ENCODE peak calls at places on chromosomes 4 and X, in ten cellular contexts. B is upper lobe of left lung, F is uterus, P is ovary, W is H54, V is esophagus squamous epithelium, O is GM12891, U is H1, Y is tibial nerve, Q is thyroid gland. C is an unnamed sample.

GRCh38 chrX:149830192-149830873 is 48.6 kb downstream of the MAGEA9 start:
- DNase-seq in B (no peak), F (no peak), P (peak), W (no peak), V (no peak), O (no peak), U (peak), Y (no peak), Q (peak), C (no peak)

GRCh38 chr4:159764343-159764952 is 661.6 kb downstream of the RAPGEF2 start:
- DNase-seq in B (no peak), F (no peak), P (no peak), W (no peak), V (no peak), O (peak), U (peak), Y (no peak), Q (no peak), C (peak)

GRCh38 chr4:89899157-89899556 is 4.5 kb downstream of the MMRN1 start:
- DNase-seq in B (no peak), F (no peak), P (no peak), W (no peak), V (no peak), O (no peak), U (no peak), Y (no peak), Q (no peak), C (no peak)

GRCh38 chrX:69961365-69962072 is 88.2 kb downstream of the AWAT2 start:
- DNase-seq in B (no peak), F (no peak), P (no peak), W (no peak), V (no peak), O (no peak), U (no peak), Y (no peak), Q (no peak), C (no peak)

GRCh38 chr4:5976921-5977320 is 41.3 kb downstream of the C4orf50 start:
- DNase-seq in B (no peak), F (no peak), P (no peak), W (no peak), V (no peak), O (no peak), U (no peak), Y (no peak), Q (no peak), C (no peak)

GRCh38 chr4:106875340-106875739 is 160.8 kb downstream of the DKK2 start:
- DNase-seq in B (no peak), F (no peak), P (no peak), W (no peak), V (no peak), O (no peak), U (peak), Y (no peak), Q (no peak), C (no peak)

GRCh38 chr4:107213410-107213809 is 177.3 kb upstream of the DKK2 start:
- DNase-seq in B (no peak), F (no peak), P (no peak), W (no peak), V (no peak), O (no peak), U (no peak), Y (no peak), Q (no peak), C (no peak)

GRCh38 chrX:74636749-74637314 is 22.4 kb upstream of the RLIM start:
- DNase-seq in B (no peak), F (no peak), P (no peak), W (no peak), V (no peak), O (no peak), U (no peak), Y (no peak), Q (no peak), C (no peak)

GRCh38 chr4:100790838-100791615 is 273.2 kb upstream of the EMCN start:
- DNase-seq in B (no peak), F (no peak), P (no peak), W (no peak), V (no peak), O (no peak), U (no peak), Y (no peak), Q (no peak), C (no peak)

GRCh38 chr4:39037491-39037825 is 5.2 kb upstream of the TMEM156 start:
- DNase-seq in B (no peak), F (no peak), P (no peak), W (no peak), V (no peak), O (no peak), U (no peak), Y (no peak), Q (no peak), C (no peak)

GRCh38 chr4:110364911-110365520 is 110.9 kb upstream of the ENPEP start:
- DNase-seq in B (no peak), F (peak), P (no peak), W (no peak), V (no peak), O (no peak), U (no peak), Y (no peak), Q (no peak), C (no peak)

GRCh38 chrX:16002185-16002584 is 121.2 kb upstream of the GRPR start:
- DNase-seq in B (no peak), F (no peak), P (no peak), W (no peak), V (no peak), O (no peak), U (no peak), Y (no peak), Q (no peak), C (no peak)

GRCh38 chr4:137253949-137254348 is 278.3 kb downstream of the PCDH18 start:
- DNase-seq in B (no peak), F (no peak), P (no peak), W (no peak), V (no peak), O (no peak), U (no peak), Y (no peak), Q (no peak), C (no peak)

GRCh38 chrX:38126179-38126578 is 94.5 kb downstream of the SRPX start:
- DNase-seq in B (no peak), F (no peak), P (no peak), W (no peak), V (no peak), O (no peak), U (no peak), Y (no peak), Q (no peak), C (no peak)

DNA sequence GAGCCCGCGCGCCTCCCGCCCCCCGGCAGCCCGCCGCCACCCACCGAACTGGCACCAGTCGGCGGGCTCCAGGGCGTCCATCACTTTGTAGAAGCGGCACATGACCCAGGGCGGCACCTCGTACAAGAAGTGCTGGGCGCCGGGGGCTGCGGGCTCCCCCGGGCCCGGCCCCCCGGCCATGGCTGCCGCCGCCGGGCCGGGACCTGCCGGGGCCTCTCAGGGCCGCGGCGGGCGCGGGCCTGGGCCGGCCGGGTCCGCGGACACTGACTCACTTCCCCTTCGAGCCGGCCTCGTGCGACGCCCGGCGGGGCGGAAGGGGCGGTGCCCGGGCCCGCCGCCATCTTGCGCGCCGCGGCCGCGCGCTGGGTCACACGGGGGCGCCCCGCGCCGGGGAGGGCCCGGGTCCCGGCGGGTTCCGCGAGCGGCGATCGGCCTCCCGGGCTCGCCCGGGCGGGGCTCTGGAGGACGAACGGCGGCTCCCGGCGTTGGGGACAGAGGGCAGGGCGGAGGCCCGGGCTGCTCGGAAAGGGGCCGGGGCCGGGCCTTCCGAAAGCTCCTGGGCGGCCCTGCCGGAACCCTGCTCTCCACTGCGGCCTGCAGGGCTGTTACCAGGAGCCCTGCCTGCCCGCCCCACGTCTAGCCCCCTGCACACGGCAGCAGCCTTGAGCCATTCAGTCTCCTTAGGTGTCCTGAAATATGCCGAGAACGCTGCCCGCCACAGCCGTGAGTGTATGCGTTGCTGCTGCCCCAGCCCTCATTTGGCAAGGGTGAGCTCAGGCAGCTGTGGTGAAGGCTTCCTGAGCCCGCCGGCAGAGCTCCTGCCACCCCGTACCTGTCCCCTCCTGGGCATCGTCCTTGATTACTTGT is at the start of gene IRAK1:
- DNase-seq in B (peak), F (peak), P (peak), W (peak), V (no peak), O (peak), U (peak), Y (peak), Q (peak), C (peak)
- TF ChIP-seq POLR2A in B (no peak), F (peak), P (no peak), W (peak), V (peak), O (no peak), U (no peak), Y (peak), Q (no peak), C (peak)

GRCh38 chrX:11792461-11793421 is 34.7 kb downstream of the MSL3 start:
- DNase-seq in B (peak), F (no peak), P (no peak), W (no peak), V (no peak), O (no peak), U (no peak), Y (no peak), Q (peak), C (peak)

GRCh38 chrX:11791090-11791489 is 33.1 kb downstream of the MSL3 start:
- DNase-seq in B (no peak), F (no peak), P (no peak), W (no peak), V (no peak), O (no peak), U (no peak), Y (no peak), Q (no peak), C (no peak)

GRCh38 chrX:11793734-11794133 is 35.7 kb downstream of the MSL3 start:
- DNase-seq in B (no peak), F (no peak), P (no peak), W (no peak), V (no peak), O (no peak), U (no peak), Y (no peak), Q (no peak), C (no peak)

GRCh38 chrX:11789809-11790208 is 31.8 kb downstream of the MSL3 start:
- DNase-seq in B (no peak), F (no peak), P (no peak), W (no peak), V (no peak), O (no peak), U (no peak), Y (no peak), Q (no peak), C (no peak)

GRCh38 chrX:11791537-11791936 is 33.5 kb downstream of the MSL3 start:
- DNase-seq in B (no peak), F (no peak), P (no peak), W (no peak), V (no peak), O (no peak), U (no peak), Y (no peak), Q (no peak), C (no peak)
- TF ChIP-seq POLR2A in B (no peak), F (no peak), P (no peak), W (no peak), V (no peak), O (no peak), U (no peak), Y (no peak), Q (no peak), C (no peak)

DNA sequence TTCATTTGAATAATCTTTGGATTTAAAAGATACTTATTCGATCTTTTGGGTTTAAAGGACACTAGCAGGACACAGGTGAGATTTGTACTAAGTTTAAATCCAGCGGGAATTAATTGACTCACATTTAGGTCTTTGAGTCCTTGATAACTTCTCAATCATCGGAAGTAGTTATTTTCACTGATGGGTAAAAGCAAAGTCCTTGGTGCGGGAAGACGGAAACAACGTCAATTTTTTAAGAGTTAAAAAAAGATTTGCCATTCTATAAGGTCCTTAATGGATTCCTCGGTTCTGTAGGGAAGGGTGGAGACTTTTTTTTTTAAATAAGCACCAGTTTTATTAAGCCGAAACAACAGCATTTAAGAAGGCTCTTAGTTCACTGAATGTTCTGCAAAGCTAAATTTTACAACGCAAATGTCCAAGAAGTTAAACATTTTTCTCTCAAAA is 2.9 kb downstream of the TMSB4X start:
- DNase-seq in B (no peak), F (no peak), P (no peak), W (no peak), V (no peak), O (no peak), U (no peak), Y (no peak), Q (no peak), C (no peak)
- TF ChIP-seq POLR2A in B (no peak), F (no peak), P (no peak), W (no peak), V (no peak), O (no peak), U (peak), Y (no peak), Q (no peak), C (no peak)

GRCh38 chrX:48800574-48801280 is 1.1 kb upstream of the HDAC6 start:
- DNase-seq in B (no peak), F (no peak), P (no peak), W (no peak), V (no peak), O (no peak), U (no peak), Y (no peak), Q (no peak), C (peak)
- TF ChIP-seq POLR2A in B (no peak), F (no peak), P (no peak), W (no peak), V (no peak), O (no peak), U (no peak), Y (no peak), Q (no peak), C (no peak)

DNA sequence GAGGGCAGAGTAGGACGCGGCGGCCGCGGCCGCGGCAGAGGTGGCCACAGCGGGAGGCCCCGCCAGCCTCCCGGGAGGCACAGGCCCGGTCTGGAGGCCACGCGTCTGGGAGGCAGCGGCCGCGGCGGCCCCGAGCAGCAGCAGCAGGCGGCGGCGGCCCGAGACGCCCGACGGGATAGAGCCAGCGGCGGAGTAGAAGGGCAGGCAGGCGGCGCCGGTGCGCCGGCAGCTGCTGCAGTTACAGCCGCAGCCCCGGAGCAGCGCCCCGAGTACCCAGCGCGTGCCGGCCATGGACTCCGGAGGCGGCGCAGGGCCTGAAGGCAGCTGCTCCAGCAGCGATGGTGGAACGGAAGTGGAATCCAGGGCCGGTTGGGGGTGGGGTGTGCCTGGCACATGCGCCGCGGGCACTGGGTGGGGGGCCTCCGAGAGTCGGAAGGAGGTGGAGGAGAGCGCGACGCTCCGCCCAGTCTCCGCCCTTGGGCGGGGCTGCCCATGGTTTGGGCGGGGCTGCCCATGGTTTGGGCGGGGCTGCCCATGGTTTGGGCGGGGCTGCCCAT is at the start of gene GRSF1:
- DNase-seq in B (peak), F (peak), P (peak), W (peak), V (peak), O (peak), U (peak), Y (peak), Q (peak), C (peak)
- TF ChIP-seq POLR2A in B (peak), F (peak), P (peak), W (peak), V (peak), O (peak), U (peak), Y (peak), Q (no peak), C (peak)

GRCh38 chrX:118117069-118117405 is 427 bp upstream of the KLHL13 start:
- DNase-seq in B (no peak), F (no peak), P (no peak), W (peak), V (no peak), O (peak), U (no peak), Y (peak), Q (no peak), C (no peak)

GRCh38 chrX:118115948-118116307 is 682 bp downstream of the KLHL13 start:
- DNase-seq in B (no peak), F (no peak), P (no peak), W (no peak), V (no peak), O (no peak), U (no peak), Y (no peak), Q (no peak), C (no peak)

DNA sequence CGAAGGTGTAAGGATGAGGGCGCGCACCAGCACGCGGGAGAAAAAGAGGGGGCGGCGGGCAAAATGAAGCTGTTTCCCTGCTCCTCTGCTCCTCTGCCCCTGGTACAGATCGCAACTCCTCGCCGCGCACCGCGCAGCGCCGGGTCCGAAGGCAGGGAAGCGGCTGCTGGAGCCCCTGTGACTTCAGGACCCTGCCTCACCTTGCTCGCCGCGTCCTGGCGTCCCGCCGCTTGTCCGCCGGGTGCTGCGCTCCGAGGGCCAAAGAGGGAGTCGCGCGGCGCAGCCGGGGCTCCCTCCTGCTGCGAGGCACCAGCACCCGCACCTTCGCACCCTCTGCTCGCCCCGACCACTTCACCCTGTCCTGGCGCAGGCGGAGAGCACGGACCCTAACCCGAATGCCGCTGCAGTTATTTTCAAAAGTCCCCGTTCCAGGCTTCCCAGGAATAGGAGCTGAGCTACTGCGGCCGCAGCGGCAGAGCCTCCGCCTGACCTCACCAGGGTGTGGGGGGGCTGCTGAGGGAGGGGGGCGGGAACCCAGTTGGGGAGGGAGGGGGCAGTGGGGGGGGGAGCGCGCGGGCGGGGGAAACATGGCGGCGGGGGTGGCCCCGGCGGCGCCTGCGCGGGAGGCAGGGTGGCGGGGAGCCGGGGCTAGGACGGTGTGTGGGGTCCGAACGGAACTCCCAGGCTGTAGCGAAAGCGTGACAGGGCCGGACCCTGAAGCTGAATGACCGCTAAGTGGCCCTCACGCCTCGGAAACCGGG is at the start of gene KLHL13:
- DNase-seq in B (no peak), F (peak), P (peak), W (peak), V (no peak), O (peak), U (peak), Y (peak), Q (peak), C (peak)
- TF ChIP-seq POLR2A in B (no peak), F (peak), P (no peak), W (no peak), V (no peak), O (no peak), U (no peak), Y (no peak), Q (no peak), C (peak)

DNA sequence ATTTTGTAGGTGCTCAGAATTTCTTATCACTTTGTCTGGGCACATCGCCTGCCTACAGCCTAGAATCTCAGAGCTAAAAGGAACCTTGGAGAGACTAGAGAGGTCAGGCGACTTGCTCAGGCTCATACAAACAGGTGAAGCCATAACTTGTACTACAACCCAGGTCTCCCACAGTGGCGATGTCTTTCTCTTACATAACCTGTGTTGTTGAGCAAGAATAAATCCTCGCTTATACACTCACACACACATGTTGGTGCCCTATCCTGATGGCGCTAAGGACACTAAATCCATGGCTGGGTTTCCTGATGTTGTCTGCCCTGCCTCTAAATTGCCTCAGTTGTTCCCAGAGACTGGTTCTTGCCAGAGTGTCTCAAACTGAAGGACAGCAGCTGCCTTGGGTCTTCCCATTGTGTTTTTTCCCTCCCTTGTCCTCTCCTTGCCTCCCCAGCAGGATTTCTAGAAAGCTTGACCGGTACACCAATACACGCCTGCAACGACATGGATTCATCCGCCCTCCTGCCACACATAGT is 1.6 kb downstream of the TSC22D3 start:
- DNase-seq in B (no peak), F (no peak), P (no peak), W (no peak), V (no peak), O (no peak), U (no peak), Y (no peak), Q (peak), C (peak)
- TF ChIP-seq POLR2A in B (no peak), F (no peak), P (no peak), W (no peak), V (no peak), O (no peak), U (no peak), Y (no peak), Q (no peak), C (peak)